ENCODE peak calls at places on chromosomes 11 and 22, in seven cellular contexts. L is heart left ventricle, W is HCT116, E is transverse colon, V is lower leg skin, I is HepG2, U is body of pancreas. Y is an unnamed sample.

GRCh38 chr11:58493676-58494075 is 14.2 kb downstream of the OR5B21 start:
- DNase-seq in L (no peak), W (no peak), E (no peak), V (no peak), I (no peak), U (no peak), Y (no peak)

GRCh38 chr22:49380095-49380827 is 447.4 kb downstream of the BRD1 start:
- DNase-seq in L (no peak), W (no peak), E (no peak), V (peak), I (no peak), U (no peak), Y (no peak)

GRCh38 chr11:78810489-78811090 is 235.9 kb upstream of the NARS2 start:
- DNase-seq in L (no peak), W (no peak), E (no peak), V (no peak), I (no peak), U (no peak), Y (no peak)

GRCh38 chr22:30890689-30891442 is 77.7 kb downstream of the MORC2 start:
- DNase-seq in L (peak), W (peak), E (peak), V (peak), I (no peak), U (peak), Y (no peak)

GRCh38 chr11:28621648-28622215 is 513.5 kb downstream of the METTL15 start:
- DNase-seq in L (no peak), W (no peak), E (no peak), V (no peak), I (no peak), U (no peak), Y (no peak)

GRCh38 chr11:100709233-100709999 is 22.3 kb downstream of the ARHGAP42 start:
- DNase-seq in L (no peak), W (peak), E (no peak), V (no peak), I (no peak), U (no peak), Y (no peak)

GRCh38 chr11:104893876-104894275 is 4.4 kb downstream of the CASP12 start:
- DNase-seq in L (no peak), W (no peak), E (no peak), V (no peak), I (no peak), U (no peak), Y (no peak)

GRCh38 chr22:29715240-29715639 is 4.6 kb upstream of the CABP7 start:
- DNase-seq in L (no peak), W (no peak), E (no peak), V (no peak), I (no peak), U (no peak), Y (no peak)

GRCh38 chr11:117169726-117170125 is 8.8 kb upstream of the SIDT2 start:
- DNase-seq in L (no peak), W (no peak), E (no peak), V (no peak), I (no peak), U (no peak), Y (no peak)

GRCh38 chr22:24331468-24332440 is 61.1 kb downstream of the SPECC1L start:
- DNase-seq in L (no peak), W (no peak), E (no peak), V (no peak), I (no peak), U (no peak), Y (no peak)

GRCh38 chr22:46578824-46579561 is 41.2 kb upstream of the GRAMD4 start:
- DNase-seq in L (peak), W (no peak), E (peak), V (no peak), I (peak), U (peak), Y (no peak)

GRCh38 chr22:46578251-46578823 is 40.9 kb upstream of the CELSR1 start:
- DNase-seq in L (no peak), W (no peak), E (no peak), V (no peak), I (no peak), U (no peak), Y (no peak)

GRCh38 chr22:46576556-46577351 is 39.3 kb upstream of the CELSR1 start:
- DNase-seq in L (peak), W (no peak), E (peak), V (no peak), I (no peak), U (peak), Y (no peak)

GRCh38 chr22:46575915-46576555 is 38.6 kb upstream of the CELSR1 start:
- DNase-seq in L (no peak), W (no peak), E (peak), V (no peak), I (no peak), U (no peak), Y (no peak)

DNA sequence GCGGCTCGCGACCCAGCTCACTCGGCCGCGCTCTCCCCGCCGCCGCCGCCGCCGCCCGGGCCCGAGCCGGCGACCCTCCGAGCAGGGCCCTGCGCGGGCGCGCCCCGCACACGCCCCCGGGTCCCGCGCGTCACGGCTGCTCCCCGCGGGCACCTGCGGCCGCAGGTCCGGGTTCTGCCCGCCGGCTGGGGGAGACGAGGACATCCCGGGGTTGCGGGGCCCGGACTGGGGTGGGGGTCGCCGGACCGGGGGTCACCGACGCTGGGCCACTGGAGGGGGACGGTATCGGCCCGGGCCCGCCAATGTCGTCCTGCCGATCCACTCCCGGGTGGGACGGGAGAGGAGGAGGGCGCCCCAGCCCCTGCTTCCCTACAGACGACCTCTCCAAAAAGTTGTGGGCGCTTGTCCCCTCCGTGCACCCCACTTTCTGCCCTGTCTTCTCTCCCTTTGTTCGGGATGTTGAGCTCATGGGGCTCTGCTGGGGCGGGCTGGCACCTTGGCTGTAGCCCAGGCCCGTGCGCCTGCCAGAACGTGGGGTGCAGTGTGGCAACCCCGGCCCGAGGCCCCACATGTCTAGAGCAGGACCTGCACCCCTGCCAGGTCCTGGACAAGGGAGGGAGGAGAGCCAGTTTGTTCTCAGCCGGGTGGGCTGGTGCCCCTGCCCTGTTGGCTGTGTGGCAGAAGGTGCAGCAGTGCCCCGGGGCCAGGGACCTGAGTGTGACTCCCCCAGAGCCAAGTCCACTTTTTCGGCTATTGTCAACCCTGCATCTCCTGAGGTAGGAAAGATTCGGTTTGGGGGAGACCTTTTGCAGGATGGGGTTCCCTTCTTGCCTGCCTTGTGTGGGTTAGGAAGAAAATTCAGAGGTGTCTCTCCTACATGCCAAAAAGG is 40.2 kb upstream of the CELSR1 start:
- DNase-seq in L (peak), W (no peak), E (peak), V (no peak), I (no peak), U (peak), Y (no peak)
- TF ChIP-seq POLR2A in L (no peak), W (no peak), E (no peak), V (no peak), I (no peak), U (no peak), Y (no peak)

GRCh38 chr11:122656631-122657101 is 1.1 kb downstream of the UBASH3B start:
- DNase-seq in L (peak), W (no peak), E (peak), V (no peak), I (no peak), U (peak), Y (no peak)
- TF ChIP-seq CTCF in L (no peak), W (peak), E (no peak), V (no peak), I (no peak), U (no peak), Y (peak)

GRCh38 chr22:19607198-19608113 is 83.2 kb upstream of the CLDN5 start:
- DNase-seq in L (no peak), W (no peak), E (peak), V (peak), I (no peak), U (peak), Y (no peak)
- TF ChIP-seq POLR2A in L (no peak), W (no peak), E (no peak), V (no peak), I (no peak), U (no peak), Y (no peak)

GRCh38 chr22:22460635-22461034 is 47.9 kb downstream of the ZNF280B start:
- DNase-seq in L (no peak), W (peak), E (no peak), V (no peak), I (peak), U (no peak), Y (no peak)
- TF ChIP-seq CTCF in L (no peak), W (peak), E (no peak), V (no peak), I (peak), U (no peak), Y (peak)

GRCh38 chr11:128507936-128508335 is 79.4 kb downstream of the ETS1 start:
- DNase-seq in L (no peak), W (no peak), E (no peak), V (no peak), I (no peak), U (no peak), Y (no peak)

GRCh38 chr11:128506384-128506783 is 81.0 kb downstream of the ETS1 start:
- DNase-seq in L (no peak), W (no peak), E (no peak), V (no peak), I (no peak), U (no peak), Y (no peak)

GRCh38 chr11:128505449-128506058 is 81.8 kb downstream of the ETS1 start:
- DNase-seq in L (no peak), W (no peak), E (no peak), V (no peak), I (no peak), U (no peak), Y (no peak)

GRCh38 chr11:128508785-128509518 is 78.4 kb downstream of the ETS1 start:
- DNase-seq in L (no peak), W (no peak), E (no peak), V (no peak), I (no peak), U (no peak), Y (no peak)

GRCh38 chr11:128506999-128507591 is 80.3 kb downstream of the ETS1 start:
- DNase-seq in L (peak), W (no peak), E (peak), V (peak), I (no peak), U (peak), Y (peak)
- TF ChIP-seq POLR2A in L (no peak), W (no peak), E (peak), V (no peak), I (no peak), U (peak), Y (no peak)

GRCh38 chr11:10414181-10414580 is 40.9 kb upstream of the AMPD3 start:
- DNase-seq in L (no peak), W (no peak), E (no peak), V (peak), I (no peak), U (no peak), Y (no peak)

GRCh38 chr11:10414659-10415058 is 40.4 kb upstream of the AMPD3 start:
- DNase-seq in L (peak), W (no peak), E (peak), V (no peak), I (no peak), U (peak), Y (no peak)

GRCh38 chr11:10410844-10411200 is 44.2 kb upstream of the AMPD3 start:
- DNase-seq in L (no peak), W (no peak), E (no peak), V (no peak), I (no peak), U (no peak), Y (no peak)

GRCh38 chr11:10412266-10412665 is 42.8 kb upstream of the AMPD3 start:
- DNase-seq in L (no peak), W (no peak), E (no peak), V (no peak), I (no peak), U (no peak), Y (no peak)

GRCh38 chr11:10413268-10413667 is 41.8 kb upstream of the AMPD3 start:
- DNase-seq in L (no peak), W (peak), E (peak), V (peak), I (peak), U (no peak), Y (no peak)
- TF ChIP-seq CTCF in L (peak), W (peak), E (no peak), V (no peak), I (peak), U (no peak), Y (peak)

Y was measured in esophagus squamous epithelium.